ENCODE peak calls at places on chromosomes 3 and 15, in four cellular contexts. B is upper lobe of left lung; H is astrocyte of the spinal cord; R is CD4-positive, alpha-beta T cell. N is an unnamed sample.

GRCh38 chr3:25259871-25260270 is 168.2 kb upstream of the RARB start:
- DNase-seq in B (no peak), H (peak; percentile 88), R (no peak), N (no peak)

GRCh38 chr3:31066999-31067398 is 172.5 kb upstream of the GADL1 start:
- DNase-seq in B (no peak), H (peak; percentile 97), R (no peak), N (no peak)

GRCh38 chr15:67915374-67916050 is 75.7 kb upstream of the RNU6-1 start:
- DNase-seq in B (peak; percentile 29), H (peak; percentile 25), R (no peak), N (peak; percentile 38)

GRCh38 chr3:89948008-89948407 is 840.6 kb downstream of the EPHA3 start:
- DNase-seq in B (no peak), H (no peak), R (no peak), N (no peak)

GRCh38 chr15:23853291-23853690 is 166.2 kb upstream of the NDN start:
- DNase-seq in B (no peak), H (no peak), R (no peak), N (no peak)

GRCh38 chr15:101641134-101641764 is 10.9 kb downstream of the TM2D3 start:
- DNase-seq in B (no peak), H (peak; percentile 68), R (peak; percentile 74), N (peak; percentile 48)

GRCh38 chr3:14204605-14205284 is 26.1 kb downstream of the LSM3 start:
- DNase-seq in B (no peak), H (no peak), R (no peak), N (no peak)

GRCh38 chr15:91289324-91289723 is 189.3 kb downstream of the SV2B start:
- DNase-seq in B (no peak), H (no peak), R (no peak), N (no peak)

GRCh38 chr3:52190294-52190841 is 7.6 kb upstream of the ALAS1 start:
- DNase-seq in B (peak; percentile 84), H (peak; percentile 49), R (no peak), N (no peak)

GRCh38 chr15:64894395-64895056 is 17.2 kb upstream of the ANKDD1A start:
- DNase-seq in B (peak; percentile 90), H (no peak), R (peak; percentile 80), N (peak; percentile 50)

GRCh38 chr3:52088445-52089367 is 32.3 kb upstream of the DUSP7 start:
- DNase-seq in B (no peak), H (peak; percentile 49), R (no peak), N (no peak)

GRCh38 chr15:35329521-35329921 is 216.4 kb downstream of the DPH6 start:
- DNase-seq in B (no peak), H (peak; percentile 15), R (no peak), N (no peak)

GRCh38 chr15:57436961-57437360 is 60.7 kb downstream of the CGNL1 start:
- DNase-seq in B (no peak), H (no peak), R (no peak), N (no peak)

GRCh38 chr3:158768361-158768787 is 33.5 kb upstream of the MFSD1 start:
- DNase-seq in B (no peak), H (peak; percentile 76), R (no peak), N (no peak)

GRCh38 chr15:43230640-43231115 is 9.9 kb upstream of the EPB42 start:
- DNase-seq in B (no peak), H (no peak), R (no peak), N (no peak)

GRCh38 chr15:95864467-95864886 is 466.0 kb upstream of the NR2F2 start:
- DNase-seq in B (no peak), H (no peak), R (no peak), N (no peak)

GRCh38 chr15:25661898-25662297 is 201.2 kb downstream of the ATP10A start:
- DNase-seq in B (no peak), H (no peak), R (no peak), N (no peak)
- TF ChIP-seq CTCF in B (no peak), H (peak; percentile 10), R (no peak), N (no peak)

GRCh38 chr15:42143866-42144625 is 12.4 kb downstream of the PLA2G4F start:
- DNase-seq in B (peak; percentile 32), H (no peak), R (no peak), N (no peak)
- TF ChIP-seq CTCF in B (no peak), H (no peak), R (no peak), N (no peak)

DNA sequence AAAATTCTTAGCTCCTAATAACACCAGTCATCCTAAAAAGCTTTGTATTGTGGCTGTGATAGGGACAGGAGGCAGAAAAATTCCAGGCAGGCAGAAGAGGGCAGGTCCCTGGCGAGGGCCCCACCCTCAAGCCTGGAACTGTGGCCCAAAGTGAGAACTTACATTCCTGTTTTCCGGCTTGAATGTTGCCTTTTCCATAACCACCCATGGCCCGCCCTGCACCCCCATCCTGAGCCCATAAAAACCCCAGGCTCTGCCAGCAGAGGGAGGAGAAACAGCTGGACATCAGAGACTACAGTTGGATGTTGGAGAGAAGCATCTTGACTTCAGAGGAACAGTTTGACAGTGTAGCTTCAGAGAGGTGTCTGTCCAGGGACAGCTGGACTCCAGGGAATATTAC is 37.3 kb downstream of the SLCO2A1 start:
- DNase-seq in B (no peak), H (no peak), R (no peak), N (no peak)
- TF ChIP-seq CTCF in B (no peak), H (no peak), R (no peak), N (no peak)

GRCh38 chr3:101850327-101851048 is 1.2 kb downstream of the NFKBIZ start:
- DNase-seq in B (no peak), H (peak; percentile 80), R (peak; percentile 27), N (no peak)

GRCh38 chr3:101852315-101852714 is 3.0 kb downstream of the NFKBIZ start:
- DNase-seq in B (no peak), H (no peak), R (no peak), N (no peak)

GRCh38 chr3:101849714-101850326 is 506 bp downstream of the NFKBIZ start:
- DNase-seq in B (no peak), H (no peak), R (peak; percentile 30), N (peak; percentile 48)

GRCh38 chr3:101851833-101852232 is 2.5 kb downstream of the NFKBIZ start:
- DNase-seq in B (no peak), H (no peak), R (no peak), N (no peak)

GRCh38 chr3:101851072-101851471 is 1.8 kb downstream of the NFKBIZ start:
- DNase-seq in B (no peak), H (no peak), R (no peak), N (no peak)
- TF ChIP-seq CTCF in B (no peak), H (no peak), R (no peak), N (no peak)

GRCh38 chr3:155035553-155035952 is 44.6 kb upstream of the MME start:
- DNase-seq in B (no peak), H (no peak), R (no peak), N (no peak)
- TF ChIP-seq CTCF in B (no peak), H (no peak), R (no peak), N (no peak)

GRCh38 chr3:168730073-168730472 is 634.3 kb upstream of the GOLIM4 start:
- DNase-seq in B (no peak), H (no peak), R (no peak), N (no peak)
- TF ChIP-seq CTCF in B (no peak), H (no peak), R (no peak), N (no peak)

DNA sequence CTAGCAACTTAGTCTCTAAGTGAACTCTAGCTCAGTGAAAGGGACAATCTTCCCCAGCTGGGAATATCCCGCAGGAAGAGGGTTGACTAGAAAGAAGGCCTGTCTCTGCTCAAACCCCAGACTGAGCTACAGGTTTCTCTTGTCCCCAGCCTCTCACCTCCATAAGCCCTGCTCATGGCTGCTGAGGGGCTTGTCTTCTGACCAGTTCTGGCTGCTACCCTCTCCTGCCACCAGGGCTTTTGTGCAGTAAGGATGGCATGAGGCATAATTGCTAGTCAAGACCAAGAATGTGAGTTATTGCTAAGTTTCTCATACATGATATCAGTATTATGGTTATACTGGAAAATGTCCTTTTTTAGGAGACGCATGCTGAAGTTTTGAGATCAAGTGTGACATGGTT is 21.3 kb downstream of the WDR53 start:
- DNase-seq in B (no peak), H (no peak), R (no peak), N (no peak)
- TF ChIP-seq CTCF in B (no peak), H (no peak), R (no peak), N (no peak)

GRCh38 chr3:35944915-35945710 is 305.8 kb downstream of the ARPP21 start:
- DNase-seq in B (no peak), H (peak; percentile 29), R (no peak), N (no peak)

GRCh38 chr3:35946857-35947514 is 307.7 kb downstream of the ARPP21 start:
- DNase-seq in B (no peak), H (no peak), R (no peak), N (no peak)

GRCh38 chr3:35950045-35950444 is 310.7 kb downstream of the ARPP21 start:
- DNase-seq in B (no peak), H (no peak), R (no peak), N (no peak)

GRCh38 chr3:35946121-35946856 is 307.0 kb downstream of the ARPP21 start:
- DNase-seq in B (no peak), H (peak; percentile 62), R (no peak), N (no peak)
- TF ChIP-seq CTCF in B (peak; percentile 26), H (peak; percentile 34), R (no peak), N (peak; percentile 49)

GRCh38 chr3:121818578-121818977 is 16.3 kb downstream of the IQCB1 start:
- DNase-seq in B (no peak), H (no peak), R (no peak), N (no peak)
- TF ChIP-seq CTCF in B (no peak), H (no peak), R (no peak), N (no peak)

DNA sequence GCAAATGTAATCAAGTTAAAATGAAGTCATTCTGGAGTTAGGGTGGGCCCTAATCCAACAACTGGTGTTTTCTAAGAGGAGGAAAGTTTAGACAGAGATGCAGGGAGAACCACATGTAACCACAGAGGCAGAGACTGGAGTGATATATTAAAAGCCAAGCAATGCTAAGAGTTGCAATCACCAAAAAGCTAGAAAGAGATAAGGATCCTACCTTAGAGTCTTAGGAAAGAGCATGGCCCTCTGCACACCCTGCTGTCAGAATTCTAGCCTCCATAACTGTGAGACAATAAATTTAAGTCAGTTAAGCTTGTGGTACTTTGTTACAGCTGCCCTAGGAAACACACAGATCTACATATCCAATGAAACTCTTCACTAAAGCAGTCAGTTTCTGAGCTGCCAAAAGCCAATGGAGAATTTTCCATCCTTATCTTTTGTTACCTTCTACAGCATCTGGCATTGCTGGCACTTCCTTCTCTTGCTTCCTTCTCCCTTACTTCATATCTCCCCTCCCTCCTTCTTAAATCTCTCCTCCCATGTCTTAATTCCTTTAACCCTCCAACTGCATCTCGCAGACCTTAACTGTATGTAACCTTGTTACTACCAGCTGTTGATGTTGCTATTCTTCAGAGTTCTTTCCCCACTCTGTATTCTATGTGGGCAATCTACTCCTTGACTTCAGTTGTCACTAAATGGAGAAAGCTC is 11.2 kb downstream of the DCBLD2 start:
- DNase-seq in B (no peak), H (no peak), R (no peak), N (no peak)
- TF ChIP-seq CTCF in B (no peak), H (no peak), R (no peak), N (no peak)